ENCODE peak calls at places on chromosomes 3 and 15, in four cellular contexts. F is H9, Q is IMR-90, I is mesendoderm. U is an unnamed sample.

GRCh38 chr3:125141596-125142417 is 70.7 kb downstream of the SLC12A8 start:
- DNase-seq in F (peak), Q (no peak), I (peak), U (no peak)

GRCh38 chr15:96551196-96551595 is 220.7 kb downstream of the NR2F2 start:
- DNase-seq in F (no peak), Q (no peak), I (no peak), U (no peak)

GRCh38 chr3:42037318-42037945 is 53.7 kb upstream of the TRAK1 start:
- DNase-seq in F (no peak), Q (no peak), I (no peak), U (no peak)

GRCh38 chr15:71440479-71441071 is 325.3 kb downstream of the THSD4 start:
- DNase-seq in F (no peak), Q (peak), I (peak), U (no peak)

GRCh38 chr15:71650603-71651002 is 159.8 kb upstream of the NR2E3 start:
- DNase-seq in F (no peak), Q (no peak), I (no peak), U (no peak)

GRCh38 chr15:35827156-35827555 is 281.2 kb upstream of the DPH6 start:
- DNase-seq in F (no peak), Q (peak), I (no peak), U (no peak)

GRCh38 chr15:67089218-67090193 is 24.1 kb downstream of the SMAD3 start:
- DNase-seq in F (no peak), Q (peak), I (no peak), U (no peak)

GRCh38 chr3:16265455-16265786 is 409 bp downstream of the OXNAD1 start:
- DNase-seq in F (no peak), Q (no peak), I (no peak), U (no peak)

GRCh38 chr3:159807137-159808028 is 181.3 kb upstream of the IL12A start:
- DNase-seq in F (no peak), Q (no peak), I (no peak), U (no peak)

GRCh38 chr3:155078959-155079794 is 942 bp upstream of the MME start:
- DNase-seq in F (no peak), Q (peak), I (peak), U (peak)

GRCh38 chr3:51722362-51722761 is 15.5 kb downstream of the GRM2 start:
- DNase-seq in F (no peak), Q (no peak), I (no peak), U (peak)

GRCh38 chr3:46276497-46277099 is 34.3 kb downstream of the CCR3 start:
- DNase-seq in F (peak), Q (no peak), I (peak), U (peak)

GRCh38 chr3:126816956-126817777 is 113.1 kb downstream of the CHCHD6 start:
- DNase-seq in F (no peak), Q (no peak), I (no peak), U (no peak)

GRCh38 chr15:68581725-68582124 is 2.9 kb downstream of the CORO2B start:
- DNase-seq in F (no peak), Q (no peak), I (no peak), U (no peak)

GRCh38 chr15:67967871-67968423 is 86.2 kb upstream of the PIAS1 start:
- DNase-seq in F (peak), Q (peak), I (peak), U (peak)

GRCh38 chr3:5051772-5052171 is 70.3 kb upstream of the ARL8B start:
- DNase-seq in F (no peak), Q (no peak), I (no peak), U (no peak)

GRCh38 chr15:40939909-40940801 is 11.0 kb downstream of the DLL4 start:
- DNase-seq in F (no peak), Q (no peak), I (no peak), U (no peak)

GRCh38 chr15:90090226-90090848 is 11.9 kb downstream of the IDH2 start:
- DNase-seq in F (no peak), Q (no peak), I (no peak), U (no peak)

GRCh38 chr15:84023636-84024035 is 211.9 kb upstream of the GOLGA6L4 start:
- DNase-seq in F (no peak), Q (peak), I (peak), U (peak)

GRCh38 chr15:45187894-45188830 is at the start of gene SHF:
- DNase-seq in F (peak), Q (peak), I (peak), U (peak)

GRCh38 chr15:84797801-84798200 is 19.4 kb upstream of the ALPK3 start:
- DNase-seq in F (no peak), Q (no peak), I (no peak), U (no peak)

GRCh38 chr15:100764778-100765457 is 114.7 kb upstream of the ALDH1A3 start:
- DNase-seq in F (no peak), Q (peak), I (no peak), U (peak)

GRCh38 chr3:50620420-50620819 is 3.5 kb downstream of the MAPKAPK3 start:
- DNase-seq in F (no peak), Q (no peak), I (no peak), U (no peak)

GRCh38 chr3:13647314-13648059 is 98.6 kb downstream of the FBLN2 start:
- DNase-seq in F (no peak), Q (peak), I (no peak), U (no peak)

GRCh38 chr3:47261301-47261700 is 21.3 kb downstream of the KIF9 start:
- DNase-seq in F (no peak), Q (peak), I (peak), U (no peak)

GRCh38 chr3:45035441-45036301 is 9.6 kb downstream of the CLEC3B start:
- DNase-seq in F (peak), Q (peak), I (peak), U (peak)

DNA sequence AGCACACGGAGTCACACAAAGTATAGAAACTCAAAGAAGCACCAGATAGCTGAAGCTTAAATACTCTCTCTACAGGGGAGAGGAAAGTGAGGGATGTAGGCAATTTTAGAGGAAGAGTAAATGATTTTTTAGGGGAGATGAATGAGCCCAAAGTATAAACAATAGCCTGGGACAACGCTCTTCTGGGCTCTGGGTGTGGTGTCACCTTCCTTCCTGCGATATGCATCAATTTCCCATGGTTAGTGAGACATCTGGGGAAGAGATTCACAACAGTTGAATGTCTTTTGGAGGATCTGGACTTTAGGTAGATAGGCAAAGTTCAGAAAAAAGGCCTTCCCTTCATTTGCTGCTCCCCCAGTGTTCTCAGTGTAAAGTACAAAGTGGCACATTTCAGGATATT is 125.2 kb downstream of the EFHB start:
- DNase-seq in F (no peak), Q (no peak), I (peak), U (no peak)
- H4K5ac ChIP-seq in F (no peak), Q (no peak), I (no peak), U (no peak)

GRCh38 chr3:152218604-152219003 is 50.1 kb upstream of the MBNL1 start:
- DNase-seq in F (no peak), Q (no peak), I (no peak), U (no peak)
- H4K5ac ChIP-seq in F (no peak), Q (no peak), I (no peak), U (no peak)

GRCh38 chr3:12427551-12427950 is 56.7 kb upstream of the TSEN2 start:
- DNase-seq in F (no peak), Q (no peak), I (no peak), U (no peak)
- H4K5ac ChIP-seq in F (no peak), Q (no peak), I (no peak), U (no peak)

GRCh38 chr3:65265942-65266341 is 578.1 kb upstream of the ADAMTS9 start:
- DNase-seq in F (no peak), Q (no peak), I (no peak), U (no peak)
- H4K5ac ChIP-seq in F (no peak), Q (no peak), I (no peak), U (no peak)

GRCh38 chr3:143252931-143253330 is 133.4 kb downstream of the CHST2 start:
- DNase-seq in F (no peak), Q (no peak), I (no peak), U (no peak)
- H4K5ac ChIP-seq in F (no peak), Q (no peak), I (no peak), U (no peak)

GRCh38 chr15:74253276-74253921 is 17.3 kb downstream of the CCDC33 start:
- DNase-seq in F (no peak), Q (peak), I (peak), U (no peak)
- H4K5ac ChIP-seq in F (no peak), Q (no peak), I (no peak), U (no peak)

GRCh38 chr3:3743754-3744153 is 55.5 kb upstream of the LRRN1 start:
- DNase-seq in F (no peak), Q (no peak), I (no peak), U (no peak)

GRCh38 chr3:3737511-3737910 is 61.7 kb upstream of the LRRN1 start:
- DNase-seq in F (no peak), Q (no peak), I (no peak), U (no peak)

GRCh38 chr3:3739345-3740060 is 59.7 kb upstream of the LRRN1 start:
- DNase-seq in F (no peak), Q (no peak), I (no peak), U (no peak)

GRCh38 chr3:3735919-3736318 is 63.3 kb upstream of the LRRN1 start:
- DNase-seq in F (no peak), Q (no peak), I (no peak), U (no peak)

DNA sequence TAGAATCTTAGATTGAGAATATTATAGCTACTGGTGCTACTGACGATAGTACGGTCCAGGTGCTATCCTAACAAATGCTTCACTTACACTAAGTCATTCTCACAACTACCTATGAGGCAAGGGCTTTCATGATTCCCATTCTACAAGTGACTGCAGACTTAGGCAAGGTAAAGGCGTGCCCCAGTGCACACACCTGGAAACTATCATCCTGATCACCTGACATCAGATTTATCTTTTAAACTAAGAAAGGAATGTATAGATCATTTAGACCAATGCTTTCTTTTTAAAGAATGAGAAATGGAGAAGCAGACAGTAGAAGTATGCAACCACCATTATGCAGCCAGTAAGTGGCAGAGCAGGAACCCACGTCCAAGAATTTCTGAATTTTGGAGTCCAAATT is 59.2 kb upstream of the LRRN1 start:
- DNase-seq in F (no peak), Q (no peak), I (no peak), U (no peak)
- H4K5ac ChIP-seq in F (no peak), Q (no peak), I (no peak), U (no peak)

GRCh38 chr3:170346481-170347125 is 10.9 kb upstream of the SKIL start:
- DNase-seq in F (no peak), Q (peak), I (peak), U (no peak)
- H4K5ac ChIP-seq in F (no peak), Q (no peak), I (no peak), U (no peak)

U was measured in H1.